ENCODE peak calls at places on chromosomes 2 and 18, in six cellular contexts. J, I, E, K, P and L are unnamed samples.
A peak's percentile ranks its signal among the peaks of the same experiment; 100 is the strongest.

GRCh38 chr2:128026422-128027277 is 1.2 kb downstream of the SAP130 start:
- DNase-seq in J (no peak), I (peak; percentile 8), K (no peak), E (no peak), P (no peak), L (peak; percentile 80)

GRCh38 chr2:88201811-88202169 is 31.6 kb downstream of the THNSL2 start:
- DNase-seq in I (no peak), K (peak; percentile 22), P (no peak), J (no peak), E (no peak), L (no peak)

GRCh38 chr2:95159690-95160449 is at the start of gene ZNF514:
- DNase-seq in K (peak; percentile 92), P (peak; percentile 68), I (peak; percentile 64), J (peak; percentile 90), E (peak; percentile 93), L (peak; percentile 83)

GRCh38 chr18:3596324-3597158 is 146.6 kb downstream of the TGIF1 start:
- DNase-seq in J (no peak), I (peak; percentile 58), E (peak; percentile 69), P (peak; percentile 79), K (peak; percentile 47), L (no peak)

GRCh38 chr2:226336283-226336682 is 463.3 kb downstream of the IRS1 start:
- DNase-seq in P (no peak), I (no peak), J (no peak), E (no peak), K (no peak), L (no peak)

GRCh38 chr2:18907508-18907907 is 318.1 kb upstream of the NT5C1B start:
- DNase-seq in P (no peak), I (peak; percentile 45), J (no peak), E (no peak), K (no peak), L (no peak)

GRCh38 chr2:180657054-180657453 is 323.4 kb upstream of the UBE2E3 start:
- DNase-seq in J (no peak), I (peak; percentile 78), E (no peak), K (no peak), P (no peak), L (no peak)

GRCh38 chr2:108965540-108966299 is 23.3 kb downstream of the EDAR start:
- DNase-seq in I (no peak), K (no peak), E (no peak), J (no peak), P (no peak), L (no peak)

GRCh38 chr2:26246818-26247217 is 2.1 kb downstream of the HADHB start:
- DNase-seq in P (no peak), E (no peak), K (no peak), I (peak; percentile 67), J (no peak), L (no peak)

GRCh38 chr2:237640493-237640998 is 13.2 kb downstream of the LRRFIP1 start:
- DNase-seq in J (no peak), P (no peak), E (no peak), I (no peak), K (no peak), L (no peak)

DNA sequence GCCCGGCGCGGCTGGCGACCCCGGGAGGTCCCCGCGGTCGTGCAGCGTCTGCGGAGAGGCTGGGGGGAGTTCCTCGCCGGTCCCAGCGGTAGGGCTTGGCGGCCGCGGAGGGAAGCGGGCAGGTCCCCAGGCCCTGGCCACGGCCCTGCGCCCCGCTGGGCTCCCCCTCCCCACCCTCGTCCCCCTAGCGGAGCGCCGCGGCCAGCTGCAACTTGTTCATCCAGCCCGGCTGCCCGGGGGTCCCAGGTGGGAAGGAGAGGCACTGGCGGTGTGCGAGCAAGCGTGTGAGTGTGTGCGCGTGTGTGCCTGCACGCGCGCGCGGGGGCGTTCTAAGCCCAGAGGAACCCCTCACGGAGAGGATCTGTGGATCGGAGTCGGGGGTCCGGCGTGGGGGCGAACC is 1.3 kb downstream of the PTPRM start:
- DNase-seq in J (peak; percentile 73), P (no peak), I (peak; percentile 20), K (peak; percentile 77), E (peak; percentile 87), L (peak; percentile 75)
- TF ChIP-seq CTCF in J (no peak), P (no peak), I (no peak), K (peak; percentile 54), E (no peak), L (no peak)

GRCh38 chr2:222319576-222320440 is 21.0 kb upstream of the PAX3 start:
- DNase-seq in P (peak; percentile 5), J (no peak), I (no peak), E (peak; percentile 79), K (no peak), L (no peak)
- H3K27ac ChIP-seq in P (no peak overlapping the region), J (no peak overlapping the region), I (no peak overlapping the region), E (peak overlapping the region; percentile 28), K (no peak overlapping the region), L (peak overlapping the region; percentile 50)

GRCh38 chr2:174635015-174635593 is 37.5 kb upstream of the WIPF1 start:
- DNase-seq in E (no peak), P (no peak), K (no peak), J (no peak), I (no peak), L (no peak)
- H3K4me3 ChIP-seq in E (no peak overlapping the region), P (peak overlapping the region; percentile 73), K (no peak overlapping the region), J (no peak overlapping the region), I (no peak overlapping the region), L (peak overlapping the region; percentile 48)

DNA sequence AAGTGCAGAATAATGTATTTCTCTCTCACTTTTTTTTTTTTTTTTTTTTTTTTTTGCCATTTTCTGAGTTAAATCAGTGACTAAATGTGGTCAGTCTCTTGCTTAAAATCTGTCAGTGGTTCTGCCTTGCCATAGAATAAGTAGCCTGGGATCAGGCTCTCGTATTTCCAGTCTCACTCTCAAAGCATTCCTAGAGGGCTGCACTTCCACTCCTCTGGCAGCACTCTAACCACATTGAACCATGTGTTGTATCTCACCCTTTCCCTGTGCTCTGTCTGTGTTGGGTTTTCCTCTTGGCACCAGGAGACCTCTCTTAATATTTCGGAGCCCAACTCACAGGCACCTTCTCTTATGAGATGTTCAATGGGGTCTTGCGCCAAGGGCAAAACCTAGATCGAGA is 304.4 kb downstream of the CTNNA2 start:
- DNase-seq in I (no peak), K (peak; percentile 11), E (no peak), P (no peak), J (no peak), L (no peak)
- TF ChIP-seq CTCF in I (no peak), K (no peak), E (no peak), P (no peak), J (no peak), L (no peak)

GRCh38 chr18:74540689-74541421 is 6.6 kb downstream of the CNDP1 start:
- DNase-seq in J (no peak), I (peak; percentile 28), K (no peak), E (no peak), P (no peak), L (peak; percentile 33)
- H3K27ac ChIP-seq in J (no peak overlapping the region), I (peak overlapping the region; percentile 38), K (no peak overlapping the region), E (no peak overlapping the region), P (no peak overlapping the region), L (no peak overlapping the region)

GRCh38 chr2:230824406-230824978 is 40.2 kb upstream of the ITM2C start:
- DNase-seq in P (peak; percentile 82), I (peak; percentile 81), J (peak; percentile 67), E (peak; percentile 83), K (peak; percentile 87), L (no peak)

GRCh38 chr2:230819433-230819832 is 45.3 kb upstream of the ITM2C start:
- DNase-seq in P (no peak), K (no peak), E (no peak), I (no peak), J (no peak), L (no peak)

GRCh38 chr2:230821991-230822520 is 42.7 kb upstream of the ITM2C start:
- DNase-seq in E (no peak), P (no peak), K (no peak), I (no peak), J (no peak), L (no peak)

GRCh38 chr2:230823264-230823964 is 41.3 kb upstream of the ITM2C start:
- DNase-seq in P (no peak), I (no peak), J (no peak), K (no peak), E (no peak), L (no peak)

GRCh38 chr2:230821261-230821990 is 43.3 kb upstream of the ITM2C start:
- DNase-seq in P (no peak), K (peak; percentile 11), I (no peak), J (no peak), E (no peak), L (no peak)
- H3K4me3 ChIP-seq in P (no peak overlapping the region), K (no peak overlapping the region), I (no peak overlapping the region), J (no peak overlapping the region), E (no peak overlapping the region), L (no peak overlapping the region)

DNA sequence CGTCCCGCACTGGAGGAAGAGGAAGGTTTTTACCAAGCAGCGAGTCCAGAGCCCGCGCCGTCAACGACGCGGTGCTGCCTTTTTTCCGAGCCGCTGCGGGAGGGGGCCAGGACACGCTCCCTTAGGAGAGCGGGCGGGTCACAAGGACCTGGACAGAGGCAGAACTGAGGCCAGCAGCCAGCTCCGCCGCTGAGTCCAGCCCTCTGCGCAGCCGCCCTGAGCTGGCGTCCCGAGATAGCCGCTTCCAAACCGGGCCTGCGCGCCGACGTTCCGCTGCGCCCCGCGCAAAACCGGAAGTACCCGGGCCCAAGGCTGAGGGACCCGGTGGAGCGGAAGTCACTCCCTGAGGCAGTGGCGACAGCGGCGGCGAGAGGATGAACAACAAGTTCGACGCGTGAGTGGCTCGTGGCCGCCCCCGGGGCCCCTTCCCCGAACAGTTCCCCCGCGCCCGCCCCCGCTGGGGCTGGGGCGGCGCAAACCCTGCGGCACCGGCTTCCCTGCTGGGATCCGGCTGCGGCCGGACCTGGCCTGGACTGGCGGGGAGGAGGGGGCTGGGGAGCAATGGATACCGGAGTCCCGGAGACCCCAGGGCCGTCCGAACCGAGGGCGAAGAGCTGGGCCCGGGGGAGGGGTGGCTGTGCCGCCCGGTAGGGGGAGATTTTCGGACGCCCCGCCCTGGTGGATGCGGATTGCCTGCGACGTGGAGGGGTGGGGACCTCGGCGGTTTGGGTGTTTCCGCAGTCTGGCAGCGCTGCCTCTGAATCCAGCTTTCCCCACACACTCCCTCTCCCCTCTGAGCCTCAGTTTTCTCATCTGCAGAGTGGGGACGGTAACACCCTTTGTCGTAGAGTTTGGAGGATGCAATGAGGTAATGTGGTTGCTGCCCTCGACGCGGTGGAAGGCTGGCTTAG is at the start of the genes EIF4E2 and TIGD1:
- DNase-seq in E (peak; percentile 99), P (peak; percentile 96), I (peak; percentile 94), J (peak; percentile 97), K (peak; percentile 98), L (peak; percentile 96)
- TF ChIP-seq CTCF in E (peak; percentile 39), P (peak; percentile 54), I (peak; percentile 26), J (peak; percentile 34), K (peak; percentile 39), L (no peak)

DNA sequence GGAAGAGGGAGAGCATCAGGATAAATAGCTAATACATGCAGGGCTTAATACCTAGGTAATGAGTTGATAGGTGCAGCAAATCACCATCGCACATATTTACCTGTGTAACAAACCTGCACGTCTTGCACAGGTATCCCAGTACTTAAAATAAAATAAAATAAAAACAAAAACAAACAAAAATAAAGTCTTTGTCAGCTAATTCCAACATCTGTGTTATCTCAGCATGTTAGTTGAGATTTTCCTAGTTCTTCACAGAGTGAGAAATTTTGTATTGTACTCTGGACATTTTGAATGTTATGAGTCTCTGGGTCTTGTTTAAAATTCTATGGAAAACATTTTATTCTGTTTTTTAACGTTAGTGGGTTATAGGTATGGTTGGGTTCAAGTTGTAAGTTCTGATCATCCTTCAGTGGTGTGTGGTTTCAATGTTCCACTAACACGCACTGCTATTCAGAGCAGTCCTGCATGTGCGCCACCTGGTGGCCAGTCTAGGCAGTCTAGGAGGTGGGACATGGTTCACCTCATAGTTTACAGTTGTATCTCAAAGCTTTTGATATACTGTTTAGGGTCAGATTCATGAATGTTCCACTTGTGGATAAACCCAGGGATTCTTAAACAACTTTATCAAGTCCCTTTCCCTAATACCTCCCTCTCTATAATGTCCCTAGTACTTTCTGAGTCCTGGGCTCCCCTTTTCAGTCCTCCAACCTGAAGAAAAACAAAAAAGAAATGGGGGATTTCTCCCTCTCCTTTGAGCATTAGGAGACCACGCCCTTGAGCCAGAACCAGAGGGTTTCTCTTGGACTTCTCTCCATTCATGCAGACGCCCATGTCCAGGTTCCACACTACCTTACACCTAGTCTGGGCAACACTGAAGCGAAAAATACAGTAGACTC is 213.4 kb upstream of the GATA6 start:
- DNase-seq in P (peak; percentile 77), K (peak; percentile 80), E (peak; percentile 59), J (peak; percentile 71), I (peak; percentile 60), L (no peak)
- H3K27ac ChIP-seq in P (no peak overlapping the region), K (no peak overlapping the region), E (no peak overlapping the region), J (no peak overlapping the region), I (no peak overlapping the region), L (no peak overlapping the region)